ENCODE peak calls at places on chromosomes 4 and X, in seven cellular contexts. I is tibial nerve; E is cardiac muscle cell; Y is astrocyte; K is CD4-positive, CD25-positive, alpha-beta regulatory T cell; X is mesendoderm; C is tibial artery. H is an unnamed sample. For H3K36me3 and H3K4me1, the result is how much of the 10 kb centered on the place peaks cover.

GRCh38 chr4:47032405-47033106 is 1.2 kb downstream of the GABRB1 start:
- DNase-seq in I (no peak), E (peak), Y (peak), K (no peak), X (peak), C (peak), H (no peak)

GRCh38 chr4:52076731-52077130 is 25.6 kb downstream of the SPATA18 start:
- DNase-seq in I (no peak), E (peak), Y (no peak), K (no peak), X (peak), C (no peak), H (no peak)

GRCh38 chr4:78534286-78534955 is 17.1 kb upstream of the ANXA3 start:
- DNase-seq in I (no peak), E (no peak), Y (peak), K (no peak), X (no peak), C (no peak), H (no peak)

GRCh38 chr4:87843936-87844335 is 11.2 kb downstream of the MEPE start:
- DNase-seq in I (no peak), E (peak), Y (peak), K (no peak), X (no peak), C (no peak), H (peak)

GRCh38 chrX:4963432-4963831 is 1250.0 kb upstream of the PRKX start:
- DNase-seq in I (no peak), E (no peak), Y (no peak), K (no peak), X (no peak), C (no peak), H (no peak)

GRCh38 chr4:128812360-128812958 is 3.0 kb downstream of the JADE1 start:
- DNase-seq in I (peak), E (peak), Y (peak), K (no peak), X (peak), C (no peak), H (no peak)

GRCh38 chr4:121381148-121381462 is 287 bp upstream of the QRFPR start:
- DNase-seq in I (no peak), E (no peak), Y (no peak), K (no peak), X (no peak), C (no peak), H (no peak)

GRCh38 chrX:72644946-72645345 is 69.2 kb downstream of the PHKA1 start:
- DNase-seq in I (no peak), E (no peak), Y (no peak), K (no peak), X (peak), C (no peak), H (no peak)

GRCh38 chr4:41887821-41888699 is 47.2 kb upstream of the TMEM33 start:
- DNase-seq in I (no peak), E (peak), Y (peak), K (no peak), X (peak), C (no peak), H (no peak)

GRCh38 chrX:28639502-28639901 is 52.3 kb downstream of the IL1RAPL1 start:
- DNase-seq in I (no peak), E (no peak), Y (peak), K (no peak), X (no peak), C (no peak), H (no peak)

GRCh38 chr4:7784131-7784870 is 155.4 kb downstream of the AFAP1 start:
- DNase-seq in I (no peak), E (no peak), Y (no peak), K (no peak), X (no peak), C (peak), H (no peak)
- H3K36me3 ChIP-seq in I (under half), E (under half), Y (half or more), K (under half), X (under half), C (under half), H (under half)

GRCh38 chrX:96407501-96407900 is 277.1 kb upstream of the DIAPH2 start:
- DNase-seq in I (peak), E (peak), Y (peak), K (no peak), X (no peak), C (no peak), H (no peak)
- H3K27ac ChIP-seq in I (no peak), E (no peak), Y (no peak), K (no peak), X (no peak), C (peak), H (no peak)

GRCh38 chrX:7119927-7120577 is 27.5 kb upstream of the STS start:
- DNase-seq in I (no peak), E (no peak), Y (no peak), K (no peak), X (no peak), C (no peak), H (no peak)
- H3K4me1 ChIP-seq in I (under half), E (under half), Y (under half), K (under half), X (under half), C (under half), H (under half)

GRCh38 chrX:140501321-140501720 is 3.5 kb downstream of the SOX3 start:
- DNase-seq in I (no peak), E (no peak), Y (no peak), K (no peak), X (peak), C (no peak), H (no peak)
- H3K36me3 ChIP-seq in I (under half), E (under half), Y (under half), K (under half), X (under half), C (under half), H (under half)

H was measured in gastrocnemius medialis.